ENCODE peak calls at places on chromosomes 3 and 15, in ten cellular contexts. X is body of pancreas; F is stimulated activated CD4-positive, alpha-beta T cell treated with anti-CD3 and anti-CD28 coated beads, Interleukin-12 subunit alpha, Interleukin-12 subunit beta, amount 100 ng/mL, for 4 hours; R is HEK293T; G is COR-L47; I is hepatocyte; T is nephron progenitor cell; C is A549; H is dorsolateral prefrontal cortex; W is EL. Y is an unnamed sample.

GRCh38 chr3:58427661-58428361 is 5.8 kb downstream of the PDHB start:
- DNase-seq in X (no peak), F (no peak), R (no peak), G (no peak), I (no peak), T (no peak), C (no peak), H (no peak), W (no peak), Y (no peak)

GRCh38 chr3:46646700-46647099 is 34.4 kb downstream of the FAM240A start:
- DNase-seq in X (no peak), F (no peak), R (no peak), G (no peak), I (no peak), T (no peak), C (no peak), H (no peak), W (peak), Y (no peak)

GRCh38 chr3:42101048-42101447 is 9.9 kb downstream of the TRAK1 start:
- DNase-seq in X (no peak), F (no peak), R (no peak), G (no peak), I (no peak), T (no peak), C (no peak), H (no peak), W (peak), Y (no peak)

GRCh38 chr15:66899555-66900350 is 165.6 kb upstream of the SMAD3 start:
- DNase-seq in X (no peak), F (no peak), R (no peak), G (no peak), I (no peak), T (no peak), C (no peak), H (no peak), W (peak), Y (peak)

GRCh38 chr15:87680200-87680599 is 576.3 kb downstream of the NTRK3 start:
- DNase-seq in X (no peak), F (no peak), R (no peak), G (no peak), I (no peak), T (no peak), C (no peak), H (no peak), W (no peak), Y (no peak)

GRCh38 chr3:62882676-62883228 is 7.5 kb upstream of the CADPS start:
- DNase-seq in X (no peak), F (no peak), R (no peak), G (no peak), I (no peak), T (no peak), C (no peak), H (no peak), W (no peak), Y (no peak)

GRCh38 chr3:85170646-85171045 is 211.9 kb downstream of the CADM2 start:
- DNase-seq in X (no peak), F (no peak), R (no peak), G (no peak), I (no peak), T (no peak), C (no peak), H (no peak), W (no peak), Y (no peak)

GRCh38 chr15:51342249-51342999 is 969 bp downstream of the GLDN start:
- DNase-seq in X (no peak), F (no peak), R (no peak), G (peak), I (no peak), T (no peak), C (no peak), H (no peak), W (no peak), Y (no peak)

GRCh38 chr3:53773586-53774368 is 72.4 kb downstream of the CHDH start:
- DNase-seq in X (peak), F (no peak), R (no peak), G (no peak), I (peak), T (no peak), C (no peak), H (peak), W (peak), Y (no peak)

GRCh38 chr15:66770518-66771350 is 68.7 kb downstream of the SMAD6 start:
- DNase-seq in X (no peak), F (no peak), R (no peak), G (no peak), I (peak), T (no peak), C (no peak), H (no peak), W (no peak), Y (no peak)

GRCh38 chr3:139552632-139553335 is 13.2 kb upstream of the RBP1 start:
- DNase-seq in X (no peak), F (no peak), R (no peak), G (no peak), I (no peak), T (no peak), C (no peak), H (peak), W (no peak), Y (no peak)

GRCh38 chr3:112297714-112298113 is 3.7 kb upstream of the SLC9C1 start:
- DNase-seq in X (no peak), F (no peak), R (no peak), G (no peak), I (no peak), T (no peak), C (no peak), H (no peak), W (no peak), Y (no peak)

GRCh38 chr3:108103040-108103751 is 12.4 kb upstream of the CD47 start:
- DNase-seq in X (no peak), F (no peak), R (no peak), G (no peak), I (no peak), T (no peak), C (no peak), H (no peak), W (no peak), Y (no peak)

GRCh38 chr15:73746883-73747282 is 6.3 kb downstream of the INSYN1 start:
- DNase-seq in X (no peak), F (no peak), R (no peak), G (no peak), I (no peak), T (no peak), C (no peak), H (no peak), W (peak), Y (no peak)

GRCh38 chr3:14943042-14943441 is 4.3 kb upstream of the NR2C2 start:
- DNase-seq in X (no peak), F (no peak), R (no peak), G (no peak), I (no peak), T (no peak), C (no peak), H (no peak), W (no peak), Y (no peak)

GRCh38 chr15:66032006-66032405 is 162.7 kb downstream of the RAB11A start:
- DNase-seq in X (no peak), F (no peak), R (no peak), G (no peak), I (no peak), T (no peak), C (no peak), H (no peak), W (no peak), Y (no peak)

GRCh38 chr3:195007794-195008193 is 263.2 kb downstream of the XXYLT1 start:
- DNase-seq in X (no peak), F (no peak), R (no peak), G (no peak), I (no peak), T (no peak), C (no peak), H (no peak), W (no peak), Y (no peak)

GRCh38 chr3:136545664-136546266 is 206.4 kb downstream of the STAG1 start:
- DNase-seq in X (no peak), F (no peak), R (no peak), G (no peak), I (peak), T (no peak), C (no peak), H (no peak), W (no peak), Y (no peak)

GRCh38 chr3:138042043-138042442 is 32.1 kb downstream of the CLDN18 start:
- DNase-seq in X (no peak), F (no peak), R (no peak), G (no peak), I (no peak), T (no peak), C (no peak), H (no peak), W (peak), Y (no peak)

GRCh38 chr3:132422531-132422930 is 5.2 kb downstream of the DNAJC13 start:
- DNase-seq in X (no peak), F (no peak), R (no peak), G (no peak), I (no peak), T (no peak), C (no peak), H (no peak), W (no peak), Y (no peak)

GRCh38 chr3:126523745-126524428 is at the start of gene CHST13:
- DNase-seq in X (peak), F (no peak), R (peak), G (peak), I (peak), T (peak), C (peak), H (no peak), W (peak), Y (peak)

GRCh38 chr15:71078506-71079207 is 36.6 kb upstream of the THSD4 start:
- DNase-seq in X (no peak), F (no peak), R (no peak), G (no peak), I (no peak), T (no peak), C (no peak), H (no peak), W (no peak), Y (no peak)

GRCh38 chr15:74817370-74817737 is 4.7 kb downstream of the LMAN1L start:
- DNase-seq in X (peak), F (no peak), R (no peak), G (no peak), I (peak), T (no peak), C (no peak), H (no peak), W (no peak), Y (peak)

GRCh38 chr3:53184701-53185100 is 23.7 kb downstream of the PRKCD start:
- DNase-seq in X (no peak), F (no peak), R (no peak), G (no peak), I (no peak), T (no peak), C (no peak), H (no peak), W (no peak), Y (no peak)

GRCh38 chr3:29642393-29643033 is 361.6 kb downstream of the RBMS3 start:
- DNase-seq in X (no peak), F (no peak), R (peak), G (no peak), I (peak), T (no peak), C (no peak), H (no peak), W (peak), Y (peak)

GRCh38 chr3:55725681-55726500 is 238.8 kb upstream of the WNT5A start:
- DNase-seq in X (no peak), F (no peak), R (no peak), G (no peak), I (no peak), T (no peak), C (no peak), H (no peak), W (no peak), Y (no peak)

GRCh38 chr3:32076566-32076965 is 29.9 kb upstream of the GPD1L start:
- DNase-seq in X (no peak), F (no peak), R (no peak), G (no peak), I (no peak), T (no peak), C (no peak), H (no peak), W (peak), Y (no peak)

GRCh38 chr3:42535981-42536784 is 33.7 kb downstream of the VIPR1 start:
- DNase-seq in X (peak), F (peak), R (peak), G (peak), I (peak), T (peak), C (peak), H (peak), W (peak), Y (no peak)

GRCh38 chr3:189771842-189772494 is 140.8 kb downstream of the TP63 start:
- DNase-seq in X (no peak), F (no peak), R (no peak), G (peak), I (no peak), T (no peak), C (no peak), H (no peak), W (no peak), Y (no peak)

GRCh38 chr3:127589600-127590281 is 792 bp downstream of the TPRA1 start:
- DNase-seq in X (peak), F (peak), R (no peak), G (no peak), I (peak), T (peak), C (no peak), H (no peak), W (peak), Y (no peak)

GRCh38 chr15:64883997-64884511 is 27.6 kb upstream of the ANKDD1A start:
- DNase-seq in X (peak), F (peak), R (no peak), G (peak), I (peak), T (no peak), C (peak), H (no peak), W (peak), Y (peak)

GRCh38 chr3:75101329-75102147 is 487.1 kb upstream of the CNTN3 start:
- DNase-seq in X (no peak), F (no peak), R (no peak), G (no peak), I (peak), T (peak), C (no peak), H (no peak), W (no peak), Y (no peak)

GRCh38 chr3:79392479-79392878 is 375.3 kb downstream of the ROBO1 start:
- DNase-seq in X (no peak), F (no peak), R (no peak), G (no peak), I (no peak), T (no peak), C (no peak), H (no peak), W (no peak), Y (no peak)

Y was measured in BE2C.